ENCODE peak calls at places on chromosomes 5 and 9, in seven cellular contexts. V is foreskin fibroblast; P is activated CD4-positive, CD25-positive, alpha-beta regulatory T cell; O is A172; K is GM04503; W is fibroblast of the conjunctiva; A is uterus. Q is an unnamed sample.

GRCh38 chr5:149576021-149576420 is 5.3 kb upstream of the ARHGEF37 start:
- DNase-seq in P (no peak), V (no peak), A (no peak), K (no peak), O (no peak), W (no peak), Q (no peak)

GRCh38 chr5:89584339-89584956 is 701.5 kb upstream of the MEF2C start:
- DNase-seq in P (no peak), O (peak), K (peak), A (no peak), V (peak), W (peak), Q (peak)

GRCh38 chr9:25964239-25964638 is 286.0 kb upstream of the TUSC1 start:
- DNase-seq in A (no peak), O (peak), P (no peak), W (peak), K (peak), V (peak), Q (peak)

GRCh38 chr9:107422189-107422802 is 67.3 kb downstream of the KLF4 start:
- DNase-seq in V (peak), W (peak), P (no peak), A (peak), K (no peak), O (peak), Q (no peak)

GRCh38 chr9:87675906-87676515 is 49.9 kb upstream of the CTSL start:
- DNase-seq in A (no peak), V (no peak), W (no peak), O (no peak), P (no peak), K (no peak), Q (no peak)

GRCh38 chr9:125099816-125100215 is 43.5 kb downstream of the SCAI start:
- DNase-seq in W (no peak), K (no peak), O (no peak), V (no peak), A (no peak), P (no peak), Q (no peak)

GRCh38 chr9:27572566-27572917 is 739 bp downstream of the C9orf72 start:
- DNase-seq in A (no peak), W (peak), V (peak), O (peak), P (no peak), K (peak), Q (no peak)

GRCh38 chr9:34375901-34376595 is 650 bp downstream of the MYORG start:
- DNase-seq in V (no peak), A (peak), K (no peak), P (peak), W (no peak), O (peak), Q (no peak)

GRCh38 chr5:44619875-44620610 is 188.7 kb upstream of the MRPS30 start:
- DNase-seq in V (no peak), A (no peak), K (no peak), P (no peak), W (no peak), O (no peak), Q (no peak)

GRCh38 chr9:5441043-5441442 is 3.3 kb upstream of the PLGRKT start:
- DNase-seq in W (no peak), P (no peak), K (no peak), O (peak), A (no peak), V (peak), Q (no peak)